ENCODE peak calls at places on chromosomes 16 and 17, in nine cellular contexts. V is EL, P is HEK293T, S is transverse colon, Q is NCI-H1092 treated with DMSO at 0.1 percent for 48 hours, O is amniotic stem cell, F is Calu3, L is K562, J is lung microvascular endothelial cell. K is an unnamed sample.

GRCh38 chr17:78844301-78845005 is 3.8 kb upstream of the USP36 start:
- DNase-seq in V (peak), P (no peak), S (no peak), Q (no peak), O (no peak), F (no peak), L (no peak), J (peak), K (no peak)

GRCh38 chr16:29857133-29857760 is 5.8 kb downstream of the CDIPT start:
- DNase-seq in V (peak), P (no peak), S (no peak), Q (no peak), O (no peak), F (no peak), L (no peak), J (no peak), K (no peak)

GRCh38 chr16:396605-397004 is 394 bp upstream of the NME4 start:
- DNase-seq in V (peak), P (peak), S (peak), Q (peak), O (peak), F (no peak), L (peak), J (peak), K (no peak)

GRCh38 chr16:89973654-89974335 is 25.2 kb downstream of the DEF8 start:
- DNase-seq in V (no peak), P (no peak), S (peak), Q (no peak), O (no peak), F (no peak), L (no peak), J (no peak), K (peak)

GRCh38 chr16:13968835-13969234 is 48.9 kb downstream of the ERCC4 start:
- DNase-seq in V (no peak), P (no peak), S (no peak), Q (no peak), O (no peak), F (no peak), L (no peak), J (no peak), K (no peak)

GRCh38 chr17:29292992-29293889 is 707 bp downstream of the NUFIP2 start:
- DNase-seq in V (peak), P (peak), S (peak), Q (peak), O (no peak), F (peak), L (peak), J (peak), K (peak)

GRCh38 chr17:17325228-17325627 is 22.1 kb downstream of the NT5M start:
- DNase-seq in V (no peak), P (no peak), S (no peak), Q (no peak), O (no peak), F (no peak), L (no peak), J (no peak), K (no peak)

GRCh38 chr16:12455287-12455798 is 348.3 kb downstream of the CPPED1 start:
- DNase-seq in V (peak), P (peak), S (peak), Q (peak), O (peak), F (peak), L (peak), J (peak), K (peak)

GRCh38 chr17:79531696-79532095 is 79.2 kb downstream of the RBFOX3 start:
- DNase-seq in V (no peak), P (no peak), S (no peak), Q (no peak), O (no peak), F (no peak), L (no peak), J (no peak), K (no peak)

GRCh38 chr16:21646721-21647561 is 5.5 kb downstream of the IGSF6 start:
- DNase-seq in V (no peak), P (no peak), S (peak), Q (no peak), O (no peak), F (no peak), L (no peak), J (no peak), K (peak)

GRCh38 chr17:80837711-80838110 is 153.9 kb upstream of the CHMP6 start:
- DNase-seq in V (no peak), P (no peak), S (no peak), Q (no peak), O (no peak), F (no peak), L (no peak), J (no peak), K (no peak)

GRCh38 chr16:50446861-50447260 is 78.1 kb upstream of the BRD7 start:
- DNase-seq in V (no peak), P (no peak), S (no peak), Q (no peak), O (no peak), F (no peak), L (no peak), J (no peak), K (no peak)

GRCh38 chr17:81845361-81845760 is 10.5 kb upstream of the PPP1R27 start:
- DNase-seq in V (no peak), P (no peak), S (no peak), Q (no peak), O (no peak), F (no peak), L (no peak), J (no peak), K (no peak)

GRCh38 chr16:89123831-89124100 is 30.1 kb downstream of the ACSF3 start:
- DNase-seq in V (no peak), P (no peak), S (no peak), Q (no peak), O (no peak), F (no peak), L (no peak), J (no peak), K (no peak)

GRCh38 chr17:17512866-17513265 is 16.7 kb upstream of the RASD1 start:
- DNase-seq in V (peak), P (no peak), S (no peak), Q (no peak), O (no peak), F (no peak), L (no peak), J (no peak), K (no peak)

GRCh38 chr17:38428150-38428642 is at the start of gene ARHGAP23:
- DNase-seq in V (peak), P (no peak), S (peak), Q (no peak), O (peak), F (peak), L (peak), J (peak), K (peak)

GRCh38 chr17:29778936-29779811 is 150.9 kb downstream of the SSH2 start:
- DNase-seq in V (peak), P (peak), S (peak), Q (peak), O (peak), F (peak), L (peak), J (peak), K (peak)

GRCh38 chr16:20094157-20094556 is 20.5 kb upstream of the GPR139 start:
- DNase-seq in V (no peak), P (no peak), S (no peak), Q (no peak), O (no peak), F (no peak), L (no peak), J (no peak), K (no peak)

GRCh38 chr17:78745407-78746088 is 36.5 kb downstream of the CYTH1 start:
- DNase-seq in V (peak), P (no peak), S (no peak), Q (no peak), O (peak), F (peak), L (no peak), J (peak), K (no peak)

GRCh38 chr17:73798111-73798748 is 154.0 kb upstream of the SDK2 start:
- DNase-seq in V (peak), P (no peak), S (peak), Q (peak), O (no peak), F (peak), L (no peak), J (peak), K (no peak)

GRCh38 chr16:52090080-52090479 is 456.9 kb downstream of the TOX3 start:
- DNase-seq in V (no peak), P (no peak), S (no peak), Q (no peak), O (no peak), F (no peak), L (no peak), J (no peak), K (no peak)

GRCh38 chr17:45298546-45299285 is 18.1 kb downstream of the MAP3K14 start:
- DNase-seq in V (peak), P (no peak), S (no peak), Q (no peak), O (no peak), F (no peak), L (no peak), J (no peak), K (no peak)

GRCh38 chr17:35825206-35825605 is 15.9 kb downstream of the TAF15 start:
- DNase-seq in V (no peak), P (no peak), S (no peak), Q (no peak), O (no peak), F (no peak), L (no peak), J (no peak), K (no peak)

GRCh38 chr16:65002265-65002664 is 119.6 kb downstream of the CDH11 start:
- DNase-seq in V (peak), P (no peak), S (no peak), Q (no peak), O (peak), F (no peak), L (no peak), J (peak), K (no peak)

GRCh38 chr17:32388613-32389459 is 38.9 kb downstream of the ZNF207 start:
- DNase-seq in V (no peak), P (no peak), S (no peak), Q (no peak), O (no peak), F (no peak), L (no peak), J (no peak), K (no peak)

GRCh38 chr16:83802559-83802958 is 5.2 kb upstream of the HSBP1 start:
- DNase-seq in V (no peak), P (no peak), S (no peak), Q (no peak), O (no peak), F (no peak), L (no peak), J (no peak), K (no peak)

GRCh38 chr17:57092779-57093178 is 7.7 kb downstream of the AKAP1 start:
- DNase-seq in V (no peak), P (no peak), S (no peak), Q (no peak), O (no peak), F (no peak), L (no peak), J (no peak), K (no peak)

GRCh38 chr16:50500171-50500874 is 47.9 kb upstream of the NKD1 start:
- DNase-seq in V (no peak), P (no peak), S (no peak), Q (no peak), O (no peak), F (no peak), L (no peak), J (no peak), K (no peak)

GRCh38 chr17:81322271-81323082 is 27.4 kb upstream of the SLC38A10 start:
- DNase-seq in V (peak), P (peak), S (no peak), Q (no peak), O (no peak), F (no peak), L (peak), J (peak), K (no peak)

GRCh38 chr16:8686879-8687278 is 12.5 kb downstream of the ABAT start:
- DNase-seq in V (no peak), P (no peak), S (peak), Q (peak), O (no peak), F (no peak), L (no peak), J (no peak), K (peak)